ENCODE peak calls at places on chromosomes 16 and 17, in six cellular contexts. One of them, this sample, is unnamed.

GRCh38 chr16:57071840-57072541 is 20.4 kb upstream of the CPNE2 start:
- DNase-seq in H1: no peak
- DNase-seq in K562: no peak
- DNase-seq in GM12878: no peak
- DNase-seq in GM23338: no peak
- DNase-seq in HepG2: no peak
- DNase-seq in this sample: no peak

GRCh38 chr17:42868338-42868737 is 17.3 kb downstream of the AOC3 start:
- DNase-seq in H1: no peak
- DNase-seq in K562: no peak
- DNase-seq in GM12878: no peak
- DNase-seq in GM23338: no peak
- DNase-seq in HepG2: no peak
- DNase-seq in this sample: no peak

GRCh38 chr16:61887903-61888302 is 148.3 kb downstream of the CDH8 start:
- DNase-seq in H1: no peak
- DNase-seq in K562: no peak
- DNase-seq in GM12878: peak; percentile 19
- DNase-seq in GM23338: no peak
- DNase-seq in HepG2: no peak
- DNase-seq in this sample: no peak

GRCh38 chr16:17469011-17469741 is 1.6 kb downstream of the XYLT1 start:
- DNase-seq in H1: no peak
- DNase-seq in K562: no peak
- DNase-seq in GM12878: no peak
- DNase-seq in GM23338: no peak
- DNase-seq in HepG2: no peak
- DNase-seq in this sample: no peak

GRCh38 chr17:44906010-44906646 is 6.9 kb upstream of the EFTUD2 start:
- DNase-seq in H1: no peak
- DNase-seq in K562: peak; percentile 56
- DNase-seq in GM12878: no peak
- DNase-seq in GM23338: no peak
- DNase-seq in HepG2: no peak
- DNase-seq in this sample: no peak

GRCh38 chr17:63477471-63478440 is 895 bp downstream of the ACE start:
- DNase-seq in H1: no peak
- DNase-seq in K562: no peak
- DNase-seq in GM12878: no peak
- DNase-seq in GM23338: no peak
- DNase-seq in HepG2: no peak
- DNase-seq in this sample: peak; percentile 29

GRCh38 chr16:82042841-82043240 is 7.8 kb downstream of the HSD17B2 start:
- DNase-seq in H1: no peak
- DNase-seq in K562: no peak
- DNase-seq in GM12878: no peak
- DNase-seq in GM23338: no peak
- DNase-seq in HepG2: no peak
- DNase-seq in this sample: no peak

GRCh38 chr16:56281256-56281805 is 90.0 kb downstream of the GNAO1 start:
- DNase-seq in H1: peak; percentile 68
- DNase-seq in K562: peak; percentile 66
- DNase-seq in GM12878: no peak
- DNase-seq in GM23338: peak; percentile 98
- DNase-seq in HepG2: peak; percentile 24
- DNase-seq in this sample: peak; percentile 73

GRCh38 chr17:45438931-45439610 is 6.4 kb upstream of the ARHGAP27 start:
- DNase-seq in H1: no peak
- DNase-seq in K562: no peak
- DNase-seq in GM12878: no peak
- DNase-seq in GM23338: no peak
- DNase-seq in HepG2: no peak
- DNase-seq in this sample: no peak

GRCh38 chr17:74176546-74177001 is 26.9 kb upstream of the RPL38 start:
- DNase-seq in H1: peak; percentile 85
- DNase-seq in K562: peak; percentile 72
- DNase-seq in GM12878: no peak
- DNase-seq in GM23338: peak; percentile 88
- DNase-seq in HepG2: peak; percentile 60
- DNase-seq in this sample: peak; percentile 81

GRCh38 chr17:78357177-78357586 is 2.7 kb downstream of the SOCS3 start:
- DNase-seq in H1: no peak
- DNase-seq in K562: no peak
- DNase-seq in GM12878: no peak
- DNase-seq in GM23338: no peak
- DNase-seq in HepG2: no peak
- DNase-seq in this sample: no peak

GRCh38 chr17:64063088-64063487 is 42.7 kb upstream of the ICAM2 start:
- DNase-seq in H1: no peak
- DNase-seq in K562: no peak
- DNase-seq in GM12878: peak; percentile 31
- DNase-seq in GM23338: no peak
- DNase-seq in HepG2: no peak
- DNase-seq in this sample: no peak

GRCh38 chr17:38844261-38844757 is 9.2 kb downstream of the RPL23 start:
- DNase-seq in H1: no peak
- DNase-seq in K562: no peak
- DNase-seq in GM12878: no peak
- DNase-seq in GM23338: peak; percentile 11
- DNase-seq in HepG2: peak; percentile 51
- DNase-seq in this sample: no peak

GRCh38 chr17:80445152-80446110 is 30.5 kb downstream of the ENDOV start:
- DNase-seq in H1: no peak
- DNase-seq in K562: no peak
- DNase-seq in GM12878: no peak
- DNase-seq in GM23338: no peak
- DNase-seq in HepG2: no peak
- DNase-seq in this sample: no peak

GRCh38 chr17:47714773-47715396 is 18.2 kb upstream of the TBX21 start:
- DNase-seq in H1: no peak
- DNase-seq in K562: no peak
- DNase-seq in GM12878: peak; percentile 67
- DNase-seq in GM23338: no peak
- DNase-seq in HepG2: no peak
- DNase-seq in this sample: no peak

GRCh38 chr16:12144355-12144754 is 167.8 kb downstream of the SNX29 start:
- DNase-seq in H1: no peak
- DNase-seq in K562: peak; percentile 41
- DNase-seq in GM12878: no peak
- DNase-seq in GM23338: no peak
- DNase-seq in HepG2: no peak
- DNase-seq in this sample: no peak

GRCh38 chr16:9797306-9797705 is 384.9 kb downstream of the GRIN2A start:
- DNase-seq in H1: no peak
- DNase-seq in K562: no peak
- DNase-seq in GM12878: no peak
- DNase-seq in GM23338: no peak
- DNase-seq in HepG2: peak; percentile 13
- DNase-seq in this sample: no peak

GRCh38 chr16:66911112-66911511 is 7.6 kb downstream of the CDH16 start:
- DNase-seq in H1: no peak
- DNase-seq in K562: no peak
- DNase-seq in GM12878: no peak
- DNase-seq in GM23338: no peak
- DNase-seq in HepG2: no peak
- DNase-seq in this sample: no peak

GRCh38 chr16:81618661-81619060 is 160.4 kb upstream of the PLCG2 start:
- DNase-seq in H1: no peak
- DNase-seq in K562: no peak
- DNase-seq in GM12878: no peak
- DNase-seq in GM23338: no peak
- DNase-seq in HepG2: no peak
- DNase-seq in this sample: no peak

GRCh38 chr16:83389751-83390150 is 418.0 kb upstream of the HSBP1 start:
- DNase-seq in H1: no peak
- DNase-seq in K562: no peak
- DNase-seq in GM12878: no peak
- DNase-seq in GM23338: no peak
- DNase-seq in HepG2: no peak
- DNase-seq in this sample: no peak

GRCh38 chr16:50862818-50863672 is 121.2 kb downstream of the CYLD start:
- DNase-seq in H1: peak; percentile 31
- DNase-seq in K562: no peak
- DNase-seq in GM12878: no peak
- DNase-seq in GM23338: no peak
- DNase-seq in HepG2: no peak
- DNase-seq in this sample: no peak

GRCh38 chr16:9775994-9776393 is 406.2 kb downstream of the GRIN2A start:
- DNase-seq in H1: no peak
- DNase-seq in K562: no peak
- DNase-seq in GM12878: no peak
- DNase-seq in GM23338: no peak
- DNase-seq in HepG2: no peak
- DNase-seq in this sample: no peak

GRCh38 chr17:73653810-73654209 is 9.6 kb upstream of the SDK2 start:
- DNase-seq in H1: no peak
- DNase-seq in K562: no peak
- DNase-seq in GM12878: no peak
- DNase-seq in GM23338: no peak
- DNase-seq in HepG2: no peak
- DNase-seq in this sample: no peak

GRCh38 chr17:21381076-21381706 is 5.0 kb downstream of the KCNJ12 start:
- DNase-seq in H1: no peak
- DNase-seq in K562: no peak
- DNase-seq in GM12878: no peak
- DNase-seq in GM23338: no peak
- DNase-seq in HepG2: no peak
- DNase-seq in this sample: no peak

GRCh38 chr17:1087381-1088241 is 90.7 kb downstream of the TIMM22 start:
- DNase-seq in H1: peak; percentile 85
- DNase-seq in K562: peak; percentile 74
- DNase-seq in GM12878: no peak
- DNase-seq in GM23338: peak; percentile 87
- DNase-seq in HepG2: no peak
- DNase-seq in this sample: peak; percentile 76

GRCh38 chr16:56742030-56742984 is 12.4 kb downstream of the NUP93 start:
- DNase-seq in H1: no peak
- DNase-seq in K562: no peak
- DNase-seq in GM12878: no peak
- DNase-seq in GM23338: no peak
- DNase-seq in HepG2: no peak
- DNase-seq in this sample: no peak

GRCh38 chr16:52825882-52826281 is 226.8 kb downstream of the CHD9NB start:
- DNase-seq in H1: no peak
- DNase-seq in K562: no peak
- DNase-seq in GM12878: no peak
- DNase-seq in GM23338: no peak
- DNase-seq in HepG2: no peak
- DNase-seq in this sample: no peak

GRCh38 chr17:62300697-62301096 is 79.7 kb upstream of the EFCAB3 start:
- DNase-seq in H1: no peak
- DNase-seq in K562: no peak
- DNase-seq in GM12878: no peak
- DNase-seq in GM23338: no peak
- DNase-seq in HepG2: no peak
- DNase-seq in this sample: no peak

GRCh38 chr17:15885770-15886169 is 59.2 kb upstream of the ADORA2B start:
- DNase-seq in H1: no peak
- DNase-seq in K562: no peak
- DNase-seq in GM12878: no peak
- DNase-seq in GM23338: no peak
- DNase-seq in HepG2: no peak
- DNase-seq in this sample: no peak

DNA sequence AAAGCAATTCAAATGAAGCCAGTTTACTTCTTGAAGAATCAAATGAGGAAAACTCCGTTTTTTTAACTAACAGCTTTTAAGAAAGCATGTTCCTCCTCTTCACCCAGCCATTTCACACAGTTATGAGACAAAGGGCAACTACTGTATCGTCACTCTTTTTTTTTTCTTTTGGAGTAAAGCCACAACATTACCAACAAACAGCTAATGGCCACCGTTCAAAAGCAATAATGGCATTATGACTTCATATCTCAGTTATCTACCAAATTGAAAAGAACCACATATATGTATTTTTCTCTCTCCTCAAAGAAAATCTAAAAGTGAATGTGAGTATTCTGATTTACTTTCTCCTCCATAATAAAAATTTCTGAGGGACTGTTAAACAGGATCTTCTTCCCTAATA is 14.5 kb downstream of the GRB2 start:
- DNase-seq in H1: no peak
- DNase-seq in K562: no peak
- DNase-seq in GM12878: no peak
- DNase-seq in GM23338: no peak
- DNase-seq in HepG2: no peak
- DNase-seq in this sample: no peak
- TF ChIP-seq CREB1 in H1: no peak
- TF ChIP-seq CREB1 in K562: no peak
- TF ChIP-seq CREB1 in GM12878: no peak
- TF ChIP-seq CREB1 in GM23338: no peak
- TF ChIP-seq CREB1 in HepG2: no peak
- TF ChIP-seq CREB1 in this sample: no peak

GRCh38 chr17:67729903-67730302 is 12.2 kb downstream of the NOL11 start:
- DNase-seq in H1: no peak
- DNase-seq in K562: no peak
- DNase-seq in GM12878: no peak
- DNase-seq in GM23338: no peak
- DNase-seq in HepG2: no peak
- DNase-seq in this sample: no peak
- TF ChIP-seq CREB1 in H1: no peak
- TF ChIP-seq CREB1 in K562: no peak
- TF ChIP-seq CREB1 in GM12878: no peak
- TF ChIP-seq CREB1 in GM23338: no peak
- TF ChIP-seq CREB1 in HepG2: no peak
- TF ChIP-seq CREB1 in this sample: no peak

DNA sequence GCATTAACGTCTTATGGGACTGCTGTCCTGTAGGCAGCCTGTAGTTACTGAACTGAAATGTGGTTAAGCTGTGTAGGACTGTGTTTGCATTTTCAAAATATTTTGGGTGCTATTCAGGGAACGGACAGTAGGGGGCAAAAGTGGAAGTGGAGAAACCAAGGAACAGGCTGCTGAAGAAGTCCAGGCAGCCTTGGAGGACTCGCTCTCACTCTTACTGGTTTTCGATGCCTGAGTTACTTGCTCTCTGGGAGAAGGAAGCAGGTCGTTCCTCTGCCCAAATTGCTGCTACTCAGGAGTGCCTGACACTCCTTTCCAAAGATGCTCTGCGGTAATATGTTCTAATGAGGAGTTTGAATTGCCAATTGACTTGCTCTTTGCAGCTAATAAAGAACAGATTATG is 64.5 kb upstream of the RBFOX1 start:
- DNase-seq in H1: peak; percentile 78
- DNase-seq in K562: peak; percentile 49
- DNase-seq in GM12878: no peak
- DNase-seq in GM23338: peak; percentile 62
- DNase-seq in HepG2: peak; percentile 44
- DNase-seq in this sample: no peak
- TF ChIP-seq CREB1 in H1: no peak
- TF ChIP-seq CREB1 in K562: no peak
- TF ChIP-seq CREB1 in GM12878: no peak
- TF ChIP-seq CREB1 in GM23338: no peak
- TF ChIP-seq CREB1 in HepG2: no peak
- TF ChIP-seq CREB1 in this sample: no peak

GRCh38 chr17:50845260-50846147 is 10.1 kb downstream of the WFIKKN2 start:
- DNase-seq in H1: no peak
- DNase-seq in K562: no peak
- DNase-seq in GM12878: no peak
- DNase-seq in GM23338: no peak
- DNase-seq in HepG2: no peak
- DNase-seq in this sample: no peak
- TF ChIP-seq CREB1 in H1: no peak
- TF ChIP-seq CREB1 in K562: no peak
- TF ChIP-seq CREB1 in GM12878: no peak
- TF ChIP-seq CREB1 in GM23338: no peak
- TF ChIP-seq CREB1 in HepG2: no peak
- TF ChIP-seq CREB1 in this sample: no peak